ENCODE peak calls at places on chromosome 1, in five cellular contexts. One of them, this sample, is unnamed.

GRCh38 chr1:201357636-201358348 is 19.7 kb downstream of the TNNT2 start:
- DNase-seq in foreskin fibroblast: no peak
- DNase-seq in cardiac fibroblast: no peak
- DNase-seq in hepatocyte: no peak
- DNase-seq in gastrocnemius medialis: no peak
- DNase-seq in this sample: no peak

GRCh38 chr1:145868232-145868631 is 9.4 kb upstream of the PIAS3 start:
- DNase-seq in gastrocnemius medialis: no peak
- DNase-seq in hepatocyte: no peak
- DNase-seq in foreskin fibroblast: no peak
- DNase-seq in cardiac fibroblast: no peak
- DNase-seq in this sample: no peak

GRCh38 chr1:199057284-199057683 is 418.4 kb downstream of the PTPRC start:
- DNase-seq in cardiac fibroblast: no peak
- DNase-seq in hepatocyte: no peak
- DNase-seq in gastrocnemius medialis: no peak
- DNase-seq in foreskin fibroblast: no peak
- DNase-seq in this sample: no peak

GRCh38 chr1:106620521-106620954 is 435.9 kb upstream of the PRMT6 start:
- DNase-seq in gastrocnemius medialis: no peak
- DNase-seq in foreskin fibroblast: peak
- DNase-seq in cardiac fibroblast: peak
- DNase-seq in hepatocyte: no peak
- DNase-seq in this sample: no peak

GRCh38 chr1:228691926-228692325 is 43.4 kb upstream of the RHOU start:
- DNase-seq in hepatocyte: peak
- DNase-seq in gastrocnemius medialis: no peak
- DNase-seq in cardiac fibroblast: peak
- DNase-seq in foreskin fibroblast: peak
- DNase-seq in this sample: peak

GRCh38 chr1:98121661-98122060 is 200.8 kb upstream of the DPYD start:
- DNase-seq in cardiac fibroblast: no peak
- DNase-seq in hepatocyte: no peak
- DNase-seq in gastrocnemius medialis: no peak
- DNase-seq in foreskin fibroblast: no peak
- DNase-seq in this sample: no peak

GRCh38 chr1:14836426-14837140 is 238.1 kb downstream of the KAZN start:
- DNase-seq in gastrocnemius medialis: no peak
- DNase-seq in foreskin fibroblast: no peak
- DNase-seq in hepatocyte: no peak
- DNase-seq in cardiac fibroblast: no peak
- DNase-seq in this sample: no peak

GRCh38 chr1:156647351-156647750 is 5.4 kb downstream of the BCAN start:
- DNase-seq in hepatocyte: no peak
- DNase-seq in cardiac fibroblast: no peak
- DNase-seq in foreskin fibroblast: no peak
- DNase-seq in gastrocnemius medialis: no peak
- DNase-seq in this sample: no peak

GRCh38 chr1:231937013-231937754 is 310.6 kb downstream of the DISC1 start:
- DNase-seq in gastrocnemius medialis: peak
- DNase-seq in foreskin fibroblast: no peak
- DNase-seq in cardiac fibroblast: no peak
- DNase-seq in hepatocyte: peak
- DNase-seq in this sample: no peak

GRCh38 chr1:117147341-117147831 is 25.8 kb upstream of the TRIM45 start:
- DNase-seq in gastrocnemius medialis: no peak
- DNase-seq in cardiac fibroblast: no peak
- DNase-seq in foreskin fibroblast: no peak
- DNase-seq in hepatocyte: no peak
- DNase-seq in this sample: no peak

GRCh38 chr1:154276797-154277196 is 4.4 kb downstream of the HAX1 start:
- DNase-seq in hepatocyte: no peak
- DNase-seq in foreskin fibroblast: no peak
- DNase-seq in cardiac fibroblast: no peak
- DNase-seq in gastrocnemius medialis: no peak
- DNase-seq in this sample: no peak
- TF ChIP-seq CTCF in hepatocyte: peak
- TF ChIP-seq CTCF in foreskin fibroblast: peak
- TF ChIP-seq CTCF in cardiac fibroblast: peak
- TF ChIP-seq CTCF in gastrocnemius medialis: no peak
- TF ChIP-seq CTCF in this sample: peak

GRCh38 chr1:155562581-155563376 is at the start of gene ASH1L:
- DNase-seq in gastrocnemius medialis: peak
- DNase-seq in hepatocyte: peak
- DNase-seq in cardiac fibroblast: peak
- DNase-seq in foreskin fibroblast: peak
- DNase-seq in this sample: peak
- TF ChIP-seq CTCF in gastrocnemius medialis: no peak
- TF ChIP-seq CTCF in hepatocyte: no peak
- TF ChIP-seq CTCF in cardiac fibroblast: no peak
- TF ChIP-seq CTCF in foreskin fibroblast: no peak
- TF ChIP-seq CTCF in this sample: no peak

DNA sequence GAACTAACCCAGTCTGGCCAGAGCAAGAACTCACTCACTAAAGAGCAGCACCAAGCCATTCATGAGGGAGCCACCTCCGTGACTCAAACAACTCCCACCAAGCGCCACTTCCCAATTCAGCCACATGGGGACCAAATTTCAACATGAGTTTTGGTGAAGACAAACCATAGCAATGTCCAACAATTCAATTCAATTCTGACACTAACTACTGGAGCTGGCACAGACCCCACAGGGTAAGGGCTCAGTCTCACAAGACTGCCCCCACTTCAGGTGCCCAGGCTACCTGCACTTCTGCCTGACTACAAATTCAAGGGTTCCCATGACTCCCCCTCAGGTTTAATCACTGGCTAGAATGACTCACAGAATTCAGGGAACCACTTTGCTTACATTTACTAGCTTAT is 48.8 kb upstream of the RAP1A start:
- DNase-seq in foreskin fibroblast: no peak
- DNase-seq in gastrocnemius medialis: no peak
- DNase-seq in cardiac fibroblast: peak
- DNase-seq in hepatocyte: no peak
- DNase-seq in this sample: no peak
- TF ChIP-seq CTCF in foreskin fibroblast: no peak
- TF ChIP-seq CTCF in gastrocnemius medialis: no peak
- TF ChIP-seq CTCF in cardiac fibroblast: peak
- TF ChIP-seq CTCF in hepatocyte: no peak
- TF ChIP-seq CTCF in this sample: no peak

GRCh38 chr1:247112479-247112781 is 8.3 kb upstream of the ZNF669 start:
- DNase-seq in cardiac fibroblast: no peak
- DNase-seq in hepatocyte: peak
- DNase-seq in gastrocnemius medialis: no peak
- DNase-seq in foreskin fibroblast: no peak
- DNase-seq in this sample: no peak
- TF ChIP-seq CTCF in cardiac fibroblast: no peak
- TF ChIP-seq CTCF in hepatocyte: no peak
- TF ChIP-seq CTCF in gastrocnemius medialis: no peak
- TF ChIP-seq CTCF in foreskin fibroblast: no peak
- TF ChIP-seq CTCF in this sample: no peak

DNA sequence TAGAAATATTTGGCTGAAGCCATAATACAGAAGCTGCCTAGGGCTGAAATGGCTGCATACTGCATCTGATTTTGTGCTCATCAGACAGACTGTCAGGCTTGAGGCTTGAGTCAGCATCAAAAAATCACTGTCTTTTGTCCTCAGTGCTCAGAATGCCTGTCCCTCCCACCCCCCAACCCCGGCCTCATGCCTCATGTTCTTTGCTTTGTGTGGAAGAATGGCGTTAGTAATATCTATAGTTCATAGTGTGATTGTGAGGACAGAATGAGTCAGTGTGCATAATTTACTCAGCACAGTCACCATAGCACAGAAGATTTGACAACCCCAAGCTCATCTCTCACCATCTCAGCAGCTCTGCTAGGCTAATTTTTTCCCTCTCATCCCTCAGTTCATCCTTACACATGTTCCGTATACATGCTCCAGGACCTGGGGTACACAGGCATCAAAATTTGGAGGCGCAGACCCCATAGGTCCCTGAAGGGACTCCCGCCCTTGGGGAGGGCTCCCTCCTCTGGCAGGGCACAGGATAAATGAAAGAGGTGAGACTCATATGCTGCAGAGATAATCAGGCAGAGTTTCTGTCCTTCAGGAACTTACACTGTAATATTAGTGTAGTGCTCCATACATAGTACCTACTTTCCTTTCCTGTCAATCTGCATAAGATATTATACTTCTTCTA is 159.1 kb upstream of the C8B start:
- DNase-seq in cardiac fibroblast: peak
- DNase-seq in hepatocyte: no peak
- DNase-seq in foreskin fibroblast: peak
- DNase-seq in gastrocnemius medialis: no peak
- DNase-seq in this sample: no peak
- TF ChIP-seq CTCF in cardiac fibroblast: no peak
- TF ChIP-seq CTCF in hepatocyte: no peak
- TF ChIP-seq CTCF in foreskin fibroblast: peak
- TF ChIP-seq CTCF in gastrocnemius medialis: no peak
- TF ChIP-seq CTCF in this sample: no peak

DNA sequence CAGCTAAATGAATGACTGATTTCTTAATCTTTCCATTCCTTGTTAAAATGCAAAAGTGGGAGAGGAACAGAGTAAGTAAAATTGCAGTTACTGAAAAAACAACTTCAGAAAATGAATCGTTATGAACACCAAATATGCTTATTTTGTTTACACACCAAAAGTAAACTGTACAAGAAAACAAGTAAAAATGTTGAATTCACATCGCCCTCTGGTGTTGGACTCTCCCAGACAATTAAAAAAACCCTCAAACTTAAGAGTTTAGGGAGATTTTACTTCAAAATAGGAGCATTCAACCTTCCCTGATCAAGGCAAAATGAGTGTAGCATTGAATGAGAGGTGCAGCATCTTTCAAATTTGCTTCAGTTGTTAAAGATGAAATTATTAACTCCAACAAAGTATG is 19.4 kb upstream of the ESRRG start:
- DNase-seq in gastrocnemius medialis: no peak
- DNase-seq in cardiac fibroblast: peak
- DNase-seq in hepatocyte: no peak
- DNase-seq in foreskin fibroblast: no peak
- DNase-seq in this sample: no peak
- TF ChIP-seq CTCF in gastrocnemius medialis: peak
- TF ChIP-seq CTCF in cardiac fibroblast: no peak
- TF ChIP-seq CTCF in hepatocyte: peak
- TF ChIP-seq CTCF in foreskin fibroblast: peak
- TF ChIP-seq CTCF in this sample: no peak

GRCh38 chr1:218591966-218592365 is 246.8 kb downstream of the TGFB2 start:
- DNase-seq in foreskin fibroblast: no peak
- DNase-seq in gastrocnemius medialis: no peak
- DNase-seq in cardiac fibroblast: no peak
- DNase-seq in hepatocyte: no peak
- DNase-seq in this sample: no peak
- TF ChIP-seq CTCF in foreskin fibroblast: no peak
- TF ChIP-seq CTCF in gastrocnemius medialis: no peak
- TF ChIP-seq CTCF in cardiac fibroblast: no peak
- TF ChIP-seq CTCF in hepatocyte: no peak
- TF ChIP-seq CTCF in this sample: no peak

GRCh38 chr1:8397511-8397910 is 79.6 kb downstream of the SLC45A1 start:
- DNase-seq in hepatocyte: no peak
- DNase-seq in foreskin fibroblast: peak
- DNase-seq in cardiac fibroblast: no peak
- DNase-seq in gastrocnemius medialis: no peak
- DNase-seq in this sample: peak

GRCh38 chr1:8398086-8398485 is 80.2 kb downstream of the SLC45A1 start:
- DNase-seq in gastrocnemius medialis: no peak
- DNase-seq in hepatocyte: no peak
- DNase-seq in foreskin fibroblast: no peak
- DNase-seq in cardiac fibroblast: no peak
- DNase-seq in this sample: no peak

GRCh38 chr1:8396912-8397406 is 79.0 kb downstream of the SLC45A1 start:
- DNase-seq in cardiac fibroblast: peak
- DNase-seq in hepatocyte: peak
- DNase-seq in gastrocnemius medialis: peak
- DNase-seq in foreskin fibroblast: peak
- DNase-seq in this sample: no peak

GRCh38 chr1:8396083-8396911 is 78.4 kb downstream of the SLC45A1 start:
- DNase-seq in cardiac fibroblast: peak
- DNase-seq in hepatocyte: no peak
- DNase-seq in foreskin fibroblast: peak
- DNase-seq in gastrocnemius medialis: no peak
- DNase-seq in this sample: no peak

DNA sequence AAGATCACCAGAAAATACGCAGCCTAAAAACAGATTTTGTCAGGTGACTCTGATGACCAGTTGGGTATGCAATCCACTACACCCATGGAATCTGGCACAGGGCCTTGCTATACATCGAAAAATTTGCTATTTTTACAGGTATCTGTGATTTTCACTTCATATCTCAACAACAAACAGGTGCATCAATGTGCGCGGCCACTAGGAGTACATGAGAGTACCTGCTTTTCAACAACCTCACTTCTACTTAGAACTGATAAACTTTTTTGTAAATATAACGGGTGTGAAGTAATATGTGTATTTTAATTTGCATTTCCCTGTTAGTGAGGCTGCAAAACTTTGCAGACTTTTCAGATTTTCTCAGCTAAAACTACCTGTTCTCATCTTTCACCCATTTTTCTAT is 80.8 kb downstream of the SLC45A1 start:
- DNase-seq in hepatocyte: no peak
- DNase-seq in foreskin fibroblast: no peak
- DNase-seq in cardiac fibroblast: peak
- DNase-seq in gastrocnemius medialis: no peak
- DNase-seq in this sample: no peak
- TF ChIP-seq CTCF in hepatocyte: no peak
- TF ChIP-seq CTCF in foreskin fibroblast: no peak
- TF ChIP-seq CTCF in cardiac fibroblast: peak
- TF ChIP-seq CTCF in gastrocnemius medialis: no peak
- TF ChIP-seq CTCF in this sample: no peak

GRCh38 chr1:159821171-159821867 is 5.4 kb upstream of the SLAMF8 start:
- DNase-seq in gastrocnemius medialis: no peak
- DNase-seq in cardiac fibroblast: peak
- DNase-seq in foreskin fibroblast: no peak
- DNase-seq in hepatocyte: no peak
- DNase-seq in this sample: no peak
- TF ChIP-seq CTCF in gastrocnemius medialis: no peak
- TF ChIP-seq CTCF in cardiac fibroblast: peak
- TF ChIP-seq CTCF in foreskin fibroblast: no peak
- TF ChIP-seq CTCF in hepatocyte: no peak
- TF ChIP-seq CTCF in this sample: peak

GRCh38 chr1:157773723-157774350 is 3.1 kb downstream of the FCRL2 start:
- DNase-seq in foreskin fibroblast: no peak
- DNase-seq in cardiac fibroblast: no peak
- DNase-seq in hepatocyte: peak
- DNase-seq in gastrocnemius medialis: no peak
- DNase-seq in this sample: peak
- TF ChIP-seq CTCF in foreskin fibroblast: no peak
- TF ChIP-seq CTCF in cardiac fibroblast: no peak
- TF ChIP-seq CTCF in hepatocyte: peak
- TF ChIP-seq CTCF in gastrocnemius medialis: no peak
- TF ChIP-seq CTCF in this sample: peak

This sample was measured in GM13976.